ENCODE peak calls at places on chromosomes 16 and 17, in seven cellular contexts. Q is esophagus muscularis mucosa, B is transverse colon, Y is tibial nerve, A is A549, K is stomach, Z is ovary. P is an unnamed sample.

GRCh38 chr17:35373984-35374765 is 754 bp upstream of the SLFN11 start:
- DNase-seq in B (peak; percentile 49), Z (peak; percentile 77), Y (peak; percentile 39), K (peak; percentile 47), A (peak; percentile 38), Q (peak; percentile 92), P (peak; percentile 88)

GRCh38 chr17:63978266-63979200 is 5.8 kb upstream of the SCN4A start:
- DNase-seq in Y (no peak), K (no peak), Q (no peak), A (no peak), Z (no peak), B (no peak), P (no peak)

GRCh38 chr17:11296994-11297393 is 56.0 kb downstream of the SHISA6 start:
- DNase-seq in K (no peak), Z (no peak), A (peak; percentile 44), Q (peak; percentile 45), Y (no peak), B (no peak), P (no peak)

GRCh38 chr16:68520649-68521086 is 18.4 kb upstream of the ZFP90 start:
- DNase-seq in B (peak; percentile 90), K (peak; percentile 92), A (peak; percentile 83), Q (peak; percentile 94), Z (peak; percentile 85), Y (peak; percentile 76), P (peak; percentile 92)

GRCh38 chr16:25035494-25036405 is 20.6 kb upstream of the ARHGAP17 start:
- DNase-seq in Q (no peak), Z (no peak), Y (no peak), K (no peak), A (no peak), B (no peak), P (no peak)

GRCh38 chr17:42387221-42387657 is 1.0 kb downstream of the STAT3 start:
- DNase-seq in A (no peak), K (no peak), Z (no peak), B (no peak), Y (no peak), Q (no peak), P (peak; percentile 58)

GRCh38 chr17:63547083-63547523 is 3.2 kb upstream of the DCAF7 start:
- DNase-seq in Y (no peak), K (no peak), B (no peak), A (no peak), Z (no peak), Q (no peak), P (no peak)

GRCh38 chr17:38908676-38909181 is 16.7 kb upstream of the LASP1NB start:
- DNase-seq in B (no peak), Q (no peak), Z (peak; percentile 40), Y (no peak), K (no peak), A (no peak), P (peak; percentile 68)

GRCh38 chr17:57107498-57108101 is 22.6 kb downstream of the AKAP1 start:
- DNase-seq in K (peak; percentile 59), Q (no peak), Y (no peak), B (peak; percentile 76), Z (no peak), A (peak; percentile 71), P (no peak)

GRCh38 chr16:10817963-10818941 is at the start of gene TVP23A:
- DNase-seq in K (no peak), A (no peak), Z (peak; percentile 56), Y (no peak), B (no peak), Q (no peak), P (no peak)
- H3K4me3 ChIP-seq in K (peak within 1 kb of the TSS; percentile 24), A (no peak within 1 kb of the TSS), Z (peak within 1 kb of the TSS; percentile 43), Y (peak within 1 kb of the TSS; percentile 39), B (no peak within 1 kb of the TSS), Q (peak within 1 kb of the TSS; percentile 43), P (peak within 1 kb of the TSS; percentile 24)

GRCh38 chr17:76736349-76737081 is 616 bp downstream of the SRSF2 start:
- DNase-seq in Z (peak; percentile 81), Y (peak; percentile 53), K (peak; percentile 81), Q (peak; percentile 94), A (peak; percentile 62), B (peak; percentile 82), P (peak; percentile 91)
- TF ChIP-seq EP300 in Z (no peak), Y (peak; percentile 43), K (no peak), Q (no peak), A (no peak), B (no peak), P (no peak)

GRCh38 chr16:1342526-1343427 is 8.9 kb downstream of the TSR3 start:
- DNase-seq in B (peak; percentile 99), A (peak; percentile 99), Q (peak; percentile 98), K (peak; percentile 98), Y (peak; percentile 64), Z (peak; percentile 61), P (peak; percentile 91)
- TF ChIP-seq POLR2A in B (no peak), A (no peak), Q (no peak), K (no peak), Y (no peak), Z (no peak), P (no peak)

DNA sequence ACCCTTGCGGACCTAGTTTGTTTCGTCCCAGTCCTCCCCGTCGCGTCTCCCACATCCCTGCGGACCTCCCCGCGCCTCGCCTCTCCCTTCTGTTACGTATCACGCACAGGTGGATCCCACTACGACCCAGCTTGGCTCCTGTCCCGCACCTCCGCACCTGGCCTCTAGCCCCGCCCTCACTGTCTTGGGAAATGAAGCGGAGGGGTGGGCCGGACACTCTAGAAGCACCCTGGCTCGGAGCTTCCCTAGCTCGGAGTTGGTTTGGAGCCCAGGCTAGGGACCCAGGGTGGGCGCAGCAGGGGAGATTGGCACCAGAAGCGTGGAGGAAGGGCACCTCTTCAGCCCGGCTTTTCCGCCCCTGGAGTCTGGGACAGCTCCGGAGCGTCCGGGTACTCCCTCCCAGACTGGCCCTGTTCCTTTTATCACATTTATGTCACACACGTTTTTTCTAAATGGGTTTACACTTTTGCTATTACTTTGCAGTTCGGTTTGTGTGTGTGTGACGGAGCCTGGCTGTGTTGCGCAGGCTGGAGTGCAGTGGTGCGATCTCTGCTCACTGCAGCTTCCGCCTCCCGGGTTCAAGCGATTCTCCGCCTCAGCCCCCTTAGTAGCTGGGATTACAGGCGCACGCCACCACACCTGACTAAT is 1.4 kb upstream of the CEMP1 start:
- DNase-seq in Y (peak; percentile 58), Z (peak; percentile 83), A (no peak), Q (no peak), B (peak; percentile 91), K (peak; percentile 88), P (peak; percentile 92)
- H3K4me3 ChIP-seq in Y (peak overlapping the region; percentile 79), Z (peak overlapping the region; percentile 54), A (peak overlapping the region; percentile 64), Q (peak overlapping the region; percentile 66), B (peak overlapping the region; percentile 41), K (peak overlapping the region; percentile 69), P (peak overlapping the region; percentile 70)

DNA sequence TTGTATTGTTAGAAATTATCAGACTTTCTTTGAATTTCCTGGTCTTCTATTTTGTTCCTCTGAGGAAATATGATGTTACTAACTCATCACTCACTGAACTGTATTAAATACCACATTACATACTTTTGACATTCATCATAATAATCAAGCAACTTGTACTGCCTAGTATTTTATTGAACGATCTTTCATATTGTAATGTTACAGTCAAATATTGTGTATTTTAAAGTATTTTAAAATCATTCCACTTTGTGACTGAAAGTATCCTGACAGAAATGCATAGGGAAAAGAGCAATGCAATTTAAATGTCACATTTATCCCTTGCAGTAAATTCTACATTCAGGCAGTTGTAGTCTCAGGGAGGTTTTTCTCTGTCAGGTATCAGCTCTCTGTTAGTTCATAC is 1557.4 kb downstream of the CDH8 start:
- DNase-seq in A (no peak), Q (no peak), Z (no peak), K (no peak), Y (no peak), B (no peak), P (no peak)
- TF ChIP-seq EP300 in A (no peak), Q (no peak), Z (no peak), K (no peak), Y (no peak), B (no peak), P (no peak)

DNA sequence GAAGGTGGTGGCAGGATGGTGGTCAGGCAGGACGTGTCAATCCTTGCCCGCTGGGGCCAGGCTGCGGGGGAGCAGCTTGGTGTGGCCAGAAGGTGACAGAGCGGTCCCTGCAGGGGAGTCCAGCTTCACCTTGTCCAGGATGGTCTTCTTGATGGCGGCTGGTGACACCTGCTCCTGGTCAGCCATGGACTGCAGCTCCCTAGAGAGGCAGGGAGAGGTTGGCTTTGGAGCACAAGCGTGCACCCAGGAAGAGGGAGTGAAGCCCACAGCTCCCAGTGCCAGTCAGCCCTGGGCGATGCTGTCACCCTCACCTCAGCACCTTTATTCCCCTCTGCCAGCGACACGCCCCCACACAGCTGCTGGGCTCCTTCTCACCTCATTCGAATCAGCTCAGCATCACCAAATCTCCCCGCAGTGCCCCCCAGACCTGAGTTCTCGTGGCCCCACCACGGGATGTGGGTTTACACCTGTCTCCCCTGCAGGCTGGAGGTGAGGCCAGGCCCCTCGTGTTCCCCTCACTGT is 3.9 kb downstream of the PYCR1 start:
- DNase-seq in K (no peak), A (no peak), Q (no peak), B (no peak), Z (peak; percentile 19), Y (no peak), P (no peak)
- TF ChIP-seq POLR2A in K (no peak), A (peak; percentile 12), Q (no peak), B (no peak), Z (no peak), Y (no peak), P (no peak)

GRCh38 chr16:79164378-79164720 is 436.2 kb downstream of the MAF start:
- DNase-seq in K (no peak), Z (no peak), B (no peak), Q (no peak), Y (no peak), A (no peak), P (no peak)

GRCh38 chr16:79165541-79165940 is 435.0 kb downstream of the MAF start:
- DNase-seq in B (no peak), Z (no peak), Y (no peak), Q (no peak), K (no peak), A (no peak), P (no peak)

GRCh38 chr16:79167893-79168292 is 432.6 kb downstream of the MAF start:
- DNase-seq in K (no peak), Y (no peak), A (no peak), Z (no peak), Q (no peak), B (no peak), P (no peak)

GRCh38 chr16:79159650-79160049 is 440.9 kb downstream of the MAF start:
- DNase-seq in K (no peak), B (no peak), Y (no peak), Q (no peak), Z (no peak), A (no peak), P (no peak)

GRCh38 chr16:79163666-79164377 is 436.7 kb downstream of the MAF start:
- DNase-seq in Z (no peak), B (peak; percentile 37), Q (no peak), A (no peak), K (no peak), Y (no peak), P (no peak)
- H3K4me3 ChIP-seq in Z (no peak overlapping the region), B (peak overlapping the region; percentile 16), Q (no peak overlapping the region), A (no peak overlapping the region), K (peak overlapping the region; percentile 5), Y (peak overlapping the region; percentile 11), P (peak overlapping the region; percentile 26)

DNA sequence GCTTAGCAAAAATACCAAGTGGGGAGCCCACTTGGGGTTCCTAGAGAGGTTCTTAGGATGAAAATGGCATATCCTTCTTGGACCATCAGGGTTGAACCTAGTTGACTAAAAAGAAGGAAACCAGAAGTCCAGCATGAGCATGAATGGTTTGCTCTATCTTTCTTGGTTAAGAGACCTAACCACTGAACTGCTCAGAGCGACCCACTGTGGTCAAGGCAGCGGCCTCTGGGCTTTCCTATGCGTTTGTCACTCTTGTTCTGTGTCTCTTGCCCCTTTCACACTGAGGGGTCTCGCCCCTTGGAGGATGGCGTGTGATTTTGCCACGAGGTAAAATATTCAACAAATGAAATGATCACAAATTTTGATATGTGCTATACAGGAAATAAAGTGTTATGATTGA is 526 bp upstream of the BORCS6 start:
- DNase-seq in B (no peak), K (no peak), Z (no peak), Q (no peak), A (no peak), Y (no peak), P (no peak)
- TF ChIP-seq EP300 in B (no peak), K (no peak), Z (no peak), Q (no peak), A (no peak), Y (no peak), P (no peak)

P was measured in sigmoid colon.